ENCODE peak calls at places on chromosomes 5 and 9, in eight cellular contexts. Y is cardiac muscle cell, X is prostate gland, C is uterus, R is heart left ventricle, G is lung, S is OCI-LY7, J is neural progenitor cell. W is an unnamed sample.

GRCh38 chr5:91651704-91652103 is 268.6 kb upstream of the ARRDC3 start:
- DNase-seq in J (no peak), X (no peak), R (no peak), Y (no peak), S (no peak), C (no peak), G (no peak), W (no peak)

GRCh38 chr9:86122309-86122708 is 23.0 kb upstream of the GOLM1 start:
- DNase-seq in X (no peak), C (no peak), Y (no peak), R (no peak), G (no peak), J (peak; percentile 70), S (no peak), W (no peak)

GRCh38 chr5:36270175-36270574 is 28.4 kb upstream of the NADK2 start:
- DNase-seq in Y (no peak), R (no peak), X (no peak), S (no peak), G (no peak), J (no peak), C (no peak), W (no peak)

GRCh38 chr9:95718263-95718662 is 157.2 kb upstream of the ERCC6L2 start:
- DNase-seq in G (no peak), J (no peak), R (no peak), S (no peak), X (no peak), C (no peak), Y (no peak), W (no peak)

GRCh38 chr9:72579880-72580570 is 58.6 kb downstream of the TMC1 start:
- DNase-seq in R (no peak), S (no peak), J (no peak), X (no peak), Y (no peak), C (no peak), G (no peak), W (no peak)

GRCh38 chr9:38227061-38227540 is 158.1 kb upstream of the SHB start:
- DNase-seq in X (peak; percentile 28), R (peak; percentile 36), C (peak; percentile 25), G (peak; percentile 72), Y (peak; percentile 94), J (peak; percentile 58), S (peak; percentile 93), W (no peak)

GRCh38 chr9:23693374-23693773 is 132.7 kb downstream of the ELAVL2 start:
- DNase-seq in J (no peak), R (no peak), S (no peak), Y (no peak), G (no peak), C (no peak), X (no peak), W (no peak)

GRCh38 chr5:94174748-94175411 is 433.5 kb upstream of the POU5F2 start:
- DNase-seq in Y (no peak), J (no peak), G (no peak), S (no peak), X (no peak), R (no peak), C (no peak), W (no peak)

GRCh38 chr9:94920439-94920951 is 194.0 kb downstream of the AOPEP start:
- DNase-seq in Y (no peak), J (no peak), G (peak; percentile 61), S (no peak), R (no peak), C (peak; percentile 78), X (no peak), W (peak; percentile 78)

GRCh38 chr9:2213830-2214468 is 198.8 kb downstream of the SMARCA2 start:
- DNase-seq in S (no peak), R (no peak), J (no peak), X (no peak), Y (no peak), C (no peak), G (no peak), W (no peak)

GRCh38 chr5:139634541-139634940 is 13.6 kb upstream of the CXXC5 start:
- DNase-seq in G (no peak), R (no peak), S (no peak), C (no peak), J (no peak), Y (no peak), X (no peak), W (no peak)

GRCh38 chr5:172123269-172123692 is 64.7 kb downstream of the STK10 start:
- DNase-seq in G (peak; percentile 45), J (peak; percentile 34), Y (peak; percentile 40), C (no peak), R (peak; percentile 87), X (no peak), S (no peak), W (no peak)

GRCh38 chr9:112020680-112021596 is 124.3 kb downstream of the UGCG start:
- DNase-seq in C (no peak), R (no peak), S (no peak), X (no peak), Y (no peak), G (no peak), J (no peak), W (no peak)

GRCh38 chr9:130900701-130901497 is 4.3 kb upstream of the QRFP start:
- DNase-seq in J (no peak), S (no peak), Y (no peak), X (no peak), C (no peak), G (no peak), R (no peak), W (no peak)

GRCh38 chr9:131618785-131619184 is 73.5 kb downstream of the PRRT1B start:
- DNase-seq in C (no peak), J (no peak), G (no peak), X (no peak), R (no peak), S (no peak), Y (no peak), W (no peak)

GRCh38 chr9:112112941-112113399 is 62.1 kb downstream of the SUSD1 start:
- DNase-seq in C (no peak), J (peak; percentile 53), G (peak; percentile 29), Y (peak; percentile 23), S (peak; percentile 10), X (peak; percentile 13), R (no peak), W (no peak)

GRCh38 chr9:119533509-119533908 is 164.3 kb upstream of the BRINP1 start:
- DNase-seq in G (no peak), R (no peak), Y (peak; percentile 30), C (no peak), X (no peak), J (peak; percentile 58), S (no peak), W (no peak)

GRCh38 chr5:76602094-76602726 is 21.0 kb downstream of the F2RL2 start:
- DNase-seq in X (no peak), Y (no peak), S (no peak), G (no peak), J (no peak), R (no peak), C (no peak), W (no peak)
- TF ChIP-seq CTCF in X (no peak), Y (peak; percentile 47), S (peak; percentile 53), G (no peak), J (peak; percentile 25), R (no peak), C (no peak), W (no peak)

GRCh38 chr9:35723426-35723825 is 8.6 kb downstream of the TLN1 start:
- DNase-seq in Y (no peak), S (no peak), J (no peak), X (no peak), G (no peak), R (no peak), C (no peak), W (no peak)

GRCh38 chr9:35723908-35724307 is 8.1 kb downstream of the TLN1 start:
- DNase-seq in Y (no peak), S (no peak), J (no peak), X (no peak), R (no peak), G (no peak), C (no peak), W (no peak)

GRCh38 chr9:35727676-35728040 is 4.3 kb downstream of the TLN1 start:
- DNase-seq in S (no peak), Y (peak; percentile 7), C (no peak), R (no peak), G (no peak), X (no peak), J (no peak), W (no peak)

GRCh38 chr9:35726876-35727438 is 5.0 kb downstream of the TLN1 start:
- DNase-seq in S (peak; percentile 72), C (no peak), X (no peak), R (peak; percentile 51), Y (peak; percentile 59), J (no peak), G (no peak), W (peak; percentile 59)

DNA sequence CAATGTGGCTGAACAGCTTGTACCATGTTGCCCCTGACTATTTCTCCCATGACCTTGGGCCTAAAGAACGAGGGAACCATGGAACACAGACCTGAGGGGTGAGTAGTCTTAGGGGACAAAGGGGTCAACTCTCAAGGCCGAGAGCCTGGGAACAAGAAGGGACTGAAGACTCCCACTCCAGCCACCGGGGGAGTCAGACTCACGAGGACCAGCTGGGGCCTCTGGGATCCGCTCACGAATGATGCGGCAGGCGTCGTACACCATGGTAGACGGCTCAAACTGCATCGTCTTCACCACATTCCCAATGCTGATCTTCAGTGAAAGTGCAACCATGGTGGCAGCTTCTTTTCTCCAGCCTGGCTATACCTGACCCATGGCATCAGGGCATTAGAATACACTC is 6.6 kb downstream of the TLN1 start:
- DNase-seq in C (no peak), S (no peak), X (no peak), R (no peak), J (no peak), G (no peak), Y (no peak), W (no peak)
- H3K4me1 ChIP-seq in C (no peaks in the 10 kb centered on the region), S (peaks cover 40% of the 10 kb centered on the region), X (peaks cover 15% of the 10 kb centered on the region), R (peaks cover 44% of the 10 kb centered on the region), J (peaks cover 40% of the 10 kb centered on the region), G (peaks cover 6% of the 10 kb centered on the region), Y (peaks cover 37% of the 10 kb centered on the region), W (peaks cover 51% of the 10 kb centered on the region)

GRCh38 chr9:90009447-90009846 is 404.6 kb downstream of the GADD45G start:
- DNase-seq in S (peak; percentile 88), R (peak; percentile 31), J (no peak), Y (no peak), X (no peak), C (no peak), G (no peak), W (peak; percentile 65)
- H3K27ac ChIP-seq in S (peak overlapping the region; percentile 36), R (no peak overlapping the region), J (no peak overlapping the region), Y (no peak overlapping the region), X (no peak overlapping the region), C (no peak overlapping the region), G (no peak overlapping the region), W (no peak overlapping the region)

GRCh38 chr5:13217636-13218035 is 726.9 kb downstream of the DNAH5 start:
- DNase-seq in G (no peak), J (no peak), C (no peak), S (no peak), Y (no peak), X (no peak), R (no peak), W (no peak)

GRCh38 chr5:13215370-13215769 is 729.1 kb downstream of the DNAH5 start:
- DNase-seq in Y (no peak), R (no peak), G (no peak), C (no peak), J (no peak), X (no peak), S (no peak), W (no peak)

GRCh38 chr5:13214182-13214581 is 730.3 kb downstream of the DNAH5 start:
- DNase-seq in Y (no peak), R (no peak), G (no peak), X (no peak), C (no peak), S (no peak), J (no peak), W (no peak)

GRCh38 chr5:13215806-13216205 is 728.7 kb downstream of the DNAH5 start:
- DNase-seq in G (no peak), C (no peak), Y (no peak), J (no peak), X (no peak), S (no peak), R (no peak), W (no peak)

GRCh38 chr5:13218518-13218917 is 726.0 kb downstream of the DNAH5 start:
- DNase-seq in X (no peak), Y (no peak), S (no peak), J (peak; percentile 39), G (no peak), R (no peak), C (no peak), W (no peak)
- TF ChIP-seq CTCF in X (no peak), Y (no peak), S (no peak), J (peak; percentile 43), G (no peak), R (no peak), C (no peak), W (no peak)